ENCODE peak calls at places on chromosomes 12 and 14, in nine cellular contexts. W is NCI-H1105 treated with DMSO at 0.1 percent for 48 hours; E is endodermal cell; C is iPS DF 19.7; M is fibroblast of the aortic adventitia; A is HFFc6; J is substantia nigra; T is activated CD4-positive, alpha-beta T cell treated with anti-CD3 and anti-CD28 coated beads, Interleukin-2, amount 50 U/mL, for 4 hours; Y is ovary. N is an unnamed sample.

GRCh38 chr14:31921251-31921650 is 155.9 kb upstream of the ARHGAP5 start:
- DNase-seq in W (no peak), E (no peak), C (no peak), M (no peak), A (no peak), J (no peak), T (no peak), Y (no peak), N (no peak)

GRCh38 chr12:106903241-106903950 is 52.3 kb upstream of the TMEM263 start:
- DNase-seq in W (no peak), E (peak), C (no peak), M (peak), A (peak), J (no peak), T (peak), Y (peak), N (no peak)

GRCh38 chr14:31990959-31991541 is 86.1 kb upstream of the ARHGAP5 start:
- DNase-seq in W (no peak), E (no peak), C (no peak), M (no peak), A (peak), J (no peak), T (no peak), Y (no peak), N (no peak)

GRCh38 chr12:32273712-32274111 is 125.6 kb upstream of the FGD4 start:
- DNase-seq in W (no peak), E (peak), C (no peak), M (no peak), A (no peak), J (no peak), T (peak), Y (no peak), N (no peak)

GRCh38 chr12:124317400-124317799 is 22.5 kb downstream of the RFLNA start:
- DNase-seq in W (no peak), E (peak), C (no peak), M (no peak), A (no peak), J (no peak), T (no peak), Y (no peak), N (no peak)

GRCh38 chr14:105315211-105315721 is 718 bp downstream of the PACS2 start:
- DNase-seq in W (peak), E (peak), C (no peak), M (peak), A (no peak), J (no peak), T (peak), Y (peak), N (no peak)

GRCh38 chr14:97120204-97121120 is 323.3 kb downstream of the VRK1 start:
- DNase-seq in W (no peak), E (no peak), C (no peak), M (no peak), A (no peak), J (no peak), T (peak), Y (no peak), N (no peak)

GRCh38 chr14:54894995-54895394 is 7.6 kb downstream of the GCH1 start:
- DNase-seq in W (no peak), E (no peak), C (no peak), M (peak), A (peak), J (no peak), T (no peak), Y (no peak), N (no peak)

GRCh38 chr12:120225200-120225558 is 24.3 kb upstream of the RPLP0 start:
- DNase-seq in W (no peak), E (peak), C (no peak), M (no peak), A (no peak), J (no peak), T (no peak), Y (no peak), N (no peak)

GRCh38 chr12:126772171-126772864 is 1494.7 kb upstream of the TMEM132C start:
- DNase-seq in W (peak), E (no peak), C (no peak), M (peak), A (peak), J (no peak), T (no peak), Y (no peak), N (no peak)

GRCh38 chr14:51188566-51189185 is 51.4 kb upstream of the TMX1 start:
- DNase-seq in W (no peak), E (no peak), C (no peak), M (peak), A (no peak), J (no peak), T (no peak), Y (no peak), N (peak)

GRCh38 chr12:49236423-49236822 is 28.5 kb upstream of the TUBA1C start:
- DNase-seq in W (no peak), E (no peak), C (no peak), M (no peak), A (no peak), J (no peak), T (no peak), Y (no peak), N (no peak)

GRCh38 chr14:96126783-96127271 is 77.8 kb upstream of the BDKRB2 start:
- DNase-seq in W (no peak), E (no peak), C (no peak), M (no peak), A (no peak), J (no peak), T (no peak), Y (no peak), N (no peak)

GRCh38 chr14:35292770-35293561 is 784 bp downstream of the PSMA6 start:
- DNase-seq in W (no peak), E (no peak), C (no peak), M (no peak), A (no peak), J (no peak), T (no peak), Y (no peak), N (no peak)

GRCh38 chr14:99524091-99524661 is 43.0 kb downstream of the CCNK start:
- DNase-seq in W (no peak), E (no peak), C (no peak), M (peak), A (no peak), J (no peak), T (no peak), Y (peak), N (no peak)

GRCh38 chr12:107079172-107080011 is 14.0 kb downstream of the CRY1 start:
- DNase-seq in W (no peak), E (no peak), C (no peak), M (peak), A (peak), J (no peak), T (no peak), Y (no peak), N (no peak)

GRCh38 chr12:131883521-131883900 is 10.9 kb upstream of the ULK1 start:
- DNase-seq in W (no peak), E (no peak), C (no peak), M (no peak), A (no peak), J (no peak), T (no peak), Y (peak), N (no peak)

GRCh38 chr14:56119221-56119967 is 1.2 kb downstream of the PELI2 start:
- DNase-seq in W (peak), E (peak), C (no peak), M (peak), A (no peak), J (no peak), T (peak), Y (peak), N (peak)

GRCh38 chr12:52202361-52203078 is 10.7 kb upstream of the KRT80 start:
- DNase-seq in W (no peak), E (no peak), C (no peak), M (no peak), A (no peak), J (no peak), T (no peak), Y (peak), N (no peak)

GRCh38 chr12:67501362-67501761 is 147.2 kb upstream of the DYRK2 start:
- DNase-seq in W (no peak), E (no peak), C (no peak), M (no peak), A (no peak), J (no peak), T (no peak), Y (no peak), N (no peak)

GRCh38 chr12:80025638-80026037 is 73.7 kb upstream of the OTOGL start:
- DNase-seq in W (no peak), E (no peak), C (no peak), M (no peak), A (no peak), J (no peak), T (no peak), Y (no peak), N (no peak)

GRCh38 chr12:2650261-2651060 is 144.3 kb upstream of the FKBP4 start:
- DNase-seq in W (no peak), E (peak), C (no peak), M (no peak), A (no peak), J (no peak), T (no peak), Y (no peak), N (no peak)

GRCh38 chr12:106062693-106063092 is 76.1 kb downstream of the NUAK1 start:
- DNase-seq in W (no peak), E (no peak), C (no peak), M (no peak), A (no peak), J (no peak), T (no peak), Y (no peak), N (no peak)

GRCh38 chr12:115249878-115250277 is 565.9 kb upstream of the TBX3 start:
- DNase-seq in W (no peak), E (no peak), C (no peak), M (no peak), A (no peak), J (no peak), T (no peak), Y (no peak), N (no peak)

N was measured in dorsolateral prefrontal cortex.